ENCODE peak calls at places on chromosome 22, in four cellular contexts. R is cardiac muscle cell, Q is fibroblast of lung, H is fibroblast of pulmonary artery. E is an unnamed sample.

GRCh38 chr22:19290400-19291217 is 910 bp downstream of the CLTCL1 start:
- DNase-seq in R (no peak), H (no peak), Q (no peak), E (no peak)

GRCh38 chr22:40666151-40666848 is 13.0 kb upstream of the MCHR1 start:
- DNase-seq in Q (peak; percentile 53), H (peak; percentile 75), R (peak; percentile 78), E (no peak)

GRCh38 chr22:48410536-48410935 is 1417.1 kb downstream of the BRD1 start:
- DNase-seq in Q (no peak), R (no peak), H (no peak), E (no peak)

GRCh38 chr22:29665486-29665885 is 54.3 kb upstream of the CABP7 start:
- DNase-seq in H (no peak), R (no peak), Q (no peak), E (no peak)

GRCh38 chr22:21726650-21727049 is 8.9 kb downstream of the YPEL1 start:
- DNase-seq in H (peak; percentile 11), Q (no peak), R (no peak), E (no peak)

GRCh38 chr22:49933236-49933921 is 14.9 kb downstream of the CRELD2 start:
- DNase-seq in R (no peak), H (no peak), Q (no peak), E (no peak)

GRCh38 chr22:50609599-50609998 is 9.0 kb downstream of the MAPK8IP2 start:
- DNase-seq in Q (no peak), H (no peak), R (no peak), E (no peak)

GRCh38 chr22:39309364-39309861 is 10.0 kb downstream of the RPL3 start:
- DNase-seq in R (no peak), H (no peak), Q (peak; percentile 16), E (no peak)

GRCh38 chr22:49214976-49215375 is 612.7 kb downstream of the BRD1 start:
- DNase-seq in Q (no peak), H (no peak), R (no peak), E (no peak)

GRCh38 chr22:47357493-47357892 is 595.0 kb downstream of the TBC1D22A start:
- DNase-seq in R (no peak), H (no peak), Q (no peak), E (no peak)

GRCh38 chr22:41352058-41352457 is 29.7 kb upstream of the TEF start:
- DNase-seq in H (peak; percentile 50), Q (peak; percentile 58), R (peak; percentile 43), E (no peak)

GRCh38 chr22:47310601-47311000 is 548.2 kb downstream of the TBC1D22A start:
- DNase-seq in R (no peak), H (no peak), Q (no peak), E (no peak)

GRCh38 chr22:29106839-29107238 is 34.0 kb downstream of the KREMEN1 start:
- DNase-seq in R (no peak), H (no peak), Q (no peak), E (no peak)

GRCh38 chr22:48849963-48850657 is 977.6 kb downstream of the BRD1 start:
- DNase-seq in R (no peak), H (no peak), Q (no peak), E (no peak)

GRCh38 chr22:44483878-44484277 is 14.2 kb downstream of the RTL6 start:
- DNase-seq in H (peak; percentile 12), R (peak; percentile 51), Q (peak; percentile 11), E (no peak)

GRCh38 chr22:46083383-46084350 is 66.7 kb upstream of the PPARA start:
- DNase-seq in R (no peak), H (no peak), Q (no peak), E (no peak)
- H3K4me3 ChIP-seq in R (no peak overlapping the region), H (no peak overlapping the region), Q (peak overlapping the region; percentile 81), E (no peak overlapping the region)

GRCh38 chr22:30947163-30947820 is 21.3 kb downstream of the MORC2 start:
- DNase-seq in R (no peak), H (no peak), Q (no peak), E (no peak)
- TF ChIP-seq CTCF in R (no peak), H (peak; percentile 7), Q (no peak), E (no peak)

DNA sequence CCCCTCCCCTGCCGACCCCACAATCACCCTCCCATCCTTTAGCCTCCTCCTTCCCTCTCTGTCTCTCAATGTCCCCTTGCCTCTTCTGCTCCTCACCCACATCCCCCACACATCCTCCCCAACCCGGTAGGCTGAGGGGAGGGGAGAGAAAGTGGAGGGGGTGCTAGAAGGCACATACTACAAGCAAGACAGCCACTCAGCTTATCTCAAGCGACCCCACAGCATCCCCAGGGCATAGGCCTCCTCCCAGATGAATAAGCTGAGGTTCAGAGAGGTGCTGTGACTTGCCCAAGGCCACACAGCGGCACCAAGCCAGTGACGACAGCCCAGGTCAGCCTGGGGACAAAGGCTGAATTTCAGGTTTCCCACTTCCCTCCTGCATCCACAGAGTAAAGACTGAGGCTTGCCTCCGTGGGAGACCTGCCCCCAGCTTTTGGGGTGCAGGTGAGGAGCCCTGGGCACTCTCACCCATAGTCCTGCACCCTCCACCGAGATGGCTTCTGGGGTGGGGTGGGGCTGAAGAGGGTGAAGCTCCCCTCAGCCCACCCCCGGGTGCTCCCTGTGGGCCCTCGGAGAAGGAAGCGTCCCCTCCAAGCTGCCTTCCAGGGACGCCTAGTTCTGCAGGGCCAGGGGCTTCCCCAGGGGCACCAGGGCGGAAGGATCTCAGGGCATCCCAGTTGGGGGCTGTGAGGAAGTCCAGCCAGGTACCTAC is 511 bp downstream of the RAC2 start:
- DNase-seq in Q (no peak), R (no peak), H (no peak), E (no peak)
- H3K4me3 ChIP-seq in Q (peak overlapping the region; percentile 22), R (no peak overlapping the region), H (peak overlapping the region; percentile 74), E (peak overlapping the region; percentile 98)

GRCh38 chr22:33821290-33821689 is 99.0 kb downstream of the LARGE1 start:
- DNase-seq in R (no peak), H (peak; percentile 3), Q (peak; percentile 23), E (no peak)

GRCh38 chr22:33823552-33823951 is 96.7 kb downstream of the LARGE1 start:
- DNase-seq in Q (peak; percentile 47), H (peak; percentile 37), R (peak; percentile 23), E (no peak)

GRCh38 chr22:33819743-33820142 is 100.5 kb downstream of the LARGE1 start:
- DNase-seq in R (no peak), H (no peak), Q (no peak), E (no peak)
- TF ChIP-seq CTCF in R (no peak), H (no peak), Q (no peak), E (no peak)

GRCh38 chr22:35345808-35346505 is 34.9 kb upstream of the HMOX1 start:
- DNase-seq in H (no peak), R (no peak), Q (no peak), E (no peak)
- H3K4me3 ChIP-seq in H (no peak overlapping the region), R (no peak overlapping the region), Q (no peak overlapping the region), E (no peak overlapping the region)

GRCh38 chr22:43109921-43110443 is 568 bp upstream of the BIK start:
- DNase-seq in H (no peak), Q (no peak), R (no peak), E (no peak)

GRCh38 chr22:43110927-43111623 is 525 bp downstream of the BIK start:
- DNase-seq in R (no peak), Q (no peak), H (no peak), E (no peak)

GRCh38 chr22:43109511-43109910 is 1.0 kb upstream of the BIK start:
- DNase-seq in R (no peak), H (no peak), Q (no peak), E (no peak)

GRCh38 chr22:43113516-43114251 is 3.1 kb downstream of the BIK start:
- DNase-seq in Q (no peak), R (no peak), H (no peak), E (no peak)

DNA sequence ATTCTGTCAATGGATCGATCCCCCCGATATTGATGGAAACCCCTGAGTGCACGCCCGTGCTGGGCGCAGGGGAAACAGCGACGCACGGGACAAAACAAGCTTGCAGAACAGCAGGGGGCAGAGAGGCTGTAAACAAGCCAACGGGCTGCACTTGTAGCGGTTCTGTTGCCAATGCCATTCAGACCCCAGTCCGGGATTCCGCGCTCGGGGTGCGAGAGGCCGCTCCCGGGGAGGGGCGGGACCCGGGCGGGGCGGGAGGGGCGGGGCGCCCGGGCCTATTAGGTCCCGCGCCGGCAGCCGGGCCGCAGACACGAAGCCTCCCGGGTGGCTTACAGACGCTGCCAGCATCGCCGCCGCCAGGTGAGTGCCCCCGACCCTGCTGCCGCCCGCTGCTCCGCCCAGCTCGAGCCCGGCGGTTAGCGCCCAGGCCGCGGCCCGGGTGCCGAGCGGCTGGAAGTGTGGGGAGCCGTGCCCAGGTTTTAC is at the start of gene BIK:
- DNase-seq in Q (peak; percentile 27), H (peak; percentile 36), R (peak; percentile 35), E (no peak)
- TF ChIP-seq CTCF in Q (peak; percentile 28), H (peak; percentile 36), R (peak; percentile 31), E (peak; percentile 49)

GRCh38 chr22:23565288-23565941 is 14.7 kb downstream of the IGLL1 start:
- DNase-seq in Q (no peak), H (peak; percentile 3), R (peak; percentile 8), E (no peak)

GRCh38 chr22:23569291-23569690 is 10.8 kb downstream of the IGLL1 start:
- DNase-seq in R (no peak), H (no peak), Q (no peak), E (no peak)

GRCh38 chr22:23565942-23566715 is 14.0 kb downstream of the IGLL1 start:
- DNase-seq in H (no peak), R (peak; percentile 6), Q (no peak), E (no peak)

GRCh38 chr22:23564276-23564675 is 15.8 kb downstream of the IGLL1 start:
- DNase-seq in Q (no peak), H (no peak), R (no peak), E (no peak)

DNA sequence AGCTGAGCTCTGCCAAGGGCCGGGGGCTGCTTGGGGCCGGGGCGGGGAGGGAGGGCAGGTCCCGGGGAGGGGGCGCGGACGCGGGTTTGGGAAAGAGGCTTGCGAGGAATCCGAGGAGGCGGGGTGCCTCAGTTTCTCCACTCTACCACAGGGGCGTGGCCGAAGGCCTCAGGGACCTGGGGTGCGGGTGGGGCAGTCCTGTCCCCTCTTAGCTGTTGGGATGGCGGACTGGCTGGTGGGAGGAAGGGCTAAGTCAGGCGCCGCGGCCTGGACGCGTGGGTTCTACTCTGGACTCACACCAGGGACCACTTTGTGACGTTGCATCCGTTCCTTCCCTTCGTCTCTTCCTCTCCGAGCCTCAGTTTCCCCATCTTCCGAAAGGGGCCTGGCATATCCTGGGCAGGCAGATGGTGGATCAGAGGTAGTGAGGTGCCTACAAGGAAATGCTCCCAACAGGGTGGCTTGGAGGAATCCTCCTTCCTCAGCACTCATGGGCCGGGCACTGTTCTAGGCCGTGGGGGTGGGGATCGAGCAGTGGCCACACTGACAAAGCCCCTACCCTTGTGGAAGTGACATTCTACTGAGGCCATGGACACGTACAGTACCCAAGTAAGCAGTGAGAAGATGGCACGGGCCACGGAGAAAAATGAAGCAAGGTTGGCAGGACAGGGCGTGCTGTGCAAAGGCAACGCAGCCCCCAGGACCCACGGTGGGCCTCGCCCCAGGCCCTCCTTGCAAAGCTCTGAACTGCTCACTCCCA is 13.2 kb downstream of the IGLL1 start:
- DNase-seq in H (no peak), R (no peak), Q (no peak), E (no peak)
- H3K4me3 ChIP-seq in H (no peak overlapping the region), R (peak overlapping the region; percentile 35), Q (no peak overlapping the region), E (no peak overlapping the region)

E was measured in GM12864.